ENCODE peak calls at places on chromosomes 4 and X, in nine cellular contexts. I is GM23248, R is lower lobe of right lung, B is DND-41, W is tibial artery, Z is cardiac muscle cell, K is testis, V is neural progenitor cell, E is fibroblast of lung. X is an unnamed sample. For H3K9me3, the result is how much of the 10 kb centered on the place peaks cover.

GRCh38 chrX:41333744-41333993 is 293 bp upstream of the DDX3X start:
- DNase-seq in I (peak), R (no peak), B (peak), W (peak), Z (peak), K (no peak), V (peak), E (peak), X (no peak)

GRCh38 chr4:1296324-1297022 is 6.8 kb downstream of the MAEA start:
- DNase-seq in I (no peak), R (no peak), B (no peak), W (no peak), Z (no peak), K (no peak), V (no peak), E (no peak), X (no peak)

GRCh38 chr4:99234331-99235010 is 15.4 kb upstream of the ADH6 start:
- DNase-seq in I (no peak), R (no peak), B (no peak), W (no peak), Z (no peak), K (no peak), V (no peak), E (no peak), X (no peak)

GRCh38 chr4:85724801-85725548 is 250.0 kb downstream of the ARHGAP24 start:
- DNase-seq in I (peak), R (no peak), B (no peak), W (no peak), Z (no peak), K (no peak), V (no peak), E (peak), X (no peak)

GRCh38 chrX:136021160-136021559 is 35.9 kb downstream of the SLC9A6 start:
- DNase-seq in I (no peak), R (no peak), B (no peak), W (no peak), Z (no peak), K (no peak), V (no peak), E (no peak), X (no peak)

GRCh38 chr4:17366496-17366895 is 145.4 kb downstream of the QDPR start:
- DNase-seq in I (peak), R (no peak), B (no peak), W (no peak), Z (no peak), K (no peak), V (no peak), E (peak), X (no peak)

GRCh38 chr4:86856896-86857295 is 7.7 kb upstream of the SLC10A6 start:
- DNase-seq in I (no peak), R (no peak), B (no peak), W (no peak), Z (no peak), K (no peak), V (no peak), E (no peak), X (no peak)

GRCh38 chrX:130186645-130187044 is 14.9 kb downstream of the RAB33A start:
- DNase-seq in I (no peak), R (no peak), B (no peak), W (no peak), Z (peak), K (no peak), V (no peak), E (no peak), X (no peak)

GRCh38 chr4:62194342-62194741 is 994.2 kb downstream of the ADGRL3 start:
- DNase-seq in I (no peak), R (no peak), B (no peak), W (no peak), Z (no peak), K (no peak), V (no peak), E (no peak), X (no peak)

GRCh38 chrX:39199429-39199828 is 398.2 kb downstream of the MID1IP1 start:
- DNase-seq in I (no peak), R (no peak), B (no peak), W (no peak), Z (no peak), K (no peak), V (no peak), E (no peak), X (no peak)

GRCh38 chrX:133542476-133542875 is 127.2 kb upstream of the GPC4 start:
- DNase-seq in I (peak), R (no peak), B (no peak), W (no peak), Z (no peak), K (no peak), V (no peak), E (peak), X (no peak)

GRCh38 chr4:69322055-69322454 is 41.8 kb downstream of the UGT2B28 start:
- DNase-seq in I (peak), R (no peak), B (no peak), W (no peak), Z (no peak), K (no peak), V (no peak), E (peak), X (no peak)

GRCh38 chrX:154750301-154751120 is at the start of gene GAB3:
- DNase-seq in I (peak), R (peak), B (peak), W (no peak), Z (peak), K (peak), V (peak), E (peak), X (peak)

GRCh38 chr4:5746829-5747745 is 36.1 kb downstream of the EVC start:
- DNase-seq in I (peak), R (no peak), B (no peak), W (no peak), Z (no peak), K (no peak), V (no peak), E (peak), X (no peak)

GRCh38 chr4:6942238-6942800 is 32.7 kb downstream of the TBC1D14 start:
- DNase-seq in I (peak), R (no peak), B (peak), W (no peak), Z (no peak), K (no peak), V (no peak), E (peak), X (peak)

GRCh38 chrX:117532339-117532738 is 584.3 kb downstream of the KLHL13 start:
- DNase-seq in I (no peak), R (no peak), B (no peak), W (no peak), Z (no peak), K (no peak), V (no peak), E (no peak), X (no peak)

GRCh38 chr4:178602833-178603232 is 1160.6 kb upstream of the AGA start:
- DNase-seq in I (no peak), R (no peak), B (no peak), W (no peak), Z (no peak), K (no peak), V (no peak), E (peak), X (no peak)

GRCh38 chrX:13646154-13646549 is 6.8 kb upstream of the TCEANC start:
- DNase-seq in I (peak), R (peak), B (peak), W (peak), Z (peak), K (peak), V (peak), E (peak), X (no peak)

GRCh38 chrX:129779086-129779672 is 570 bp upstream of the SASH3 start:
- DNase-seq in I (no peak), R (no peak), B (no peak), W (no peak), Z (no peak), K (no peak), V (no peak), E (no peak), X (no peak)

GRCh38 chr4:54063224-54063623 is 1.2 kb downstream of the CHIC2 start:
- DNase-seq in I (peak), R (no peak), B (no peak), W (no peak), Z (no peak), K (no peak), V (no peak), E (peak), X (no peak)

GRCh38 chr4:6560416-6561172 is 14.4 kb upstream of the MAN2B2 start:
- DNase-seq in I (peak), R (no peak), B (no peak), W (no peak), Z (no peak), K (no peak), V (no peak), E (peak), X (no peak)

GRCh38 chrX:8939344-8939743 is 94.6 kb downstream of the FAM9B start:
- DNase-seq in I (no peak), R (no peak), B (no peak), W (no peak), Z (no peak), K (no peak), V (no peak), E (no peak), X (no peak)

GRCh38 chr4:113157086-113157857 is 107.8 kb downstream of the ANK2 start:
- DNase-seq in I (no peak), R (no peak), B (no peak), W (no peak), Z (no peak), K (no peak), V (no peak), E (no peak), X (no peak)

GRCh38 chr4:82560853-82561744 is 689 bp downstream of the TMEM150C start:
- DNase-seq in I (peak), R (no peak), B (no peak), W (no peak), Z (no peak), K (no peak), V (no peak), E (no peak), X (no peak)

GRCh38 chr4:121411151-121411744 is 30.4 kb upstream of the QRFPR start:
- DNase-seq in I (no peak), R (no peak), B (no peak), W (no peak), Z (no peak), K (no peak), V (no peak), E (no peak), X (no peak)

GRCh38 chr4:119286377-119287002 is 35.4 kb downstream of the FABP2 start:
- DNase-seq in I (peak), R (no peak), B (no peak), W (no peak), Z (peak), K (peak), V (peak), E (peak), X (peak)

GRCh38 chr4:89242864-89243740 is 64.5 kb downstream of the GPRIN3 start:
- DNase-seq in I (no peak), R (no peak), B (no peak), W (no peak), Z (no peak), K (no peak), V (no peak), E (no peak), X (no peak)

GRCh38 chrX:126552313-126553022 is at the start of gene DCAF12L1:
- DNase-seq in I (no peak), R (no peak), B (no peak), W (no peak), Z (peak), K (peak), V (peak), E (no peak), X (no peak)

GRCh38 chrX:103879339-103879738 is 47.3 kb upstream of the RAB9B start:
- DNase-seq in I (peak), R (no peak), B (no peak), W (no peak), Z (no peak), K (peak), V (no peak), E (peak), X (no peak)

GRCh38 chr4:142110136-142110535 is 473.8 kb downstream of the IL15 start:
- DNase-seq in I (no peak), R (no peak), B (no peak), W (no peak), Z (no peak), K (no peak), V (no peak), E (peak), X (no peak)

GRCh38 chr4:48180234-48180633 is 46.2 kb upstream of the TXK start:
- DNase-seq in I (no peak), R (no peak), B (no peak), W (no peak), Z (no peak), K (no peak), V (no peak), E (peak), X (no peak)

GRCh38 chr4:53786632-53787031 is 195.3 kb upstream of the LNX1 start:
- DNase-seq in I (no peak), R (no peak), B (no peak), W (no peak), Z (no peak), K (no peak), V (no peak), E (peak), X (no peak)

GRCh38 chr4:54090804-54091623 is 8.9 kb upstream of the GSX2 start:
- DNase-seq in I (peak), R (peak), B (no peak), W (no peak), Z (no peak), K (peak), V (peak), E (no peak), X (no peak)

GRCh38 chr4:41873380-41874295 is 61.6 kb upstream of the TMEM33 start:
- DNase-seq in I (no peak), R (no peak), B (no peak), W (no peak), Z (no peak), K (no peak), V (peak), E (no peak), X (no peak)

GRCh38 chr4:76758290-76758882 is 139.6 kb downstream of the SOWAHB start:
- DNase-seq in I (peak), R (no peak), B (no peak), W (peak), Z (peak), K (peak), V (peak), E (peak), X (no peak)

GRCh38 chrX:54171527-54171926 is 11.5 kb downstream of the FAM120C start:
- DNase-seq in I (peak), R (no peak), B (no peak), W (no peak), Z (no peak), K (no peak), V (no peak), E (peak), X (no peak)

GRCh38 chr4:16860506-16860905 is 37.9 kb downstream of the LDB2 start:
- DNase-seq in I (peak), R (no peak), B (no peak), W (no peak), Z (no peak), K (no peak), V (no peak), E (peak), X (no peak)

GRCh38 chr4:147707892-147708672 is 23.8 kb upstream of the ARHGAP10 start:
- DNase-seq in I (peak), R (no peak), B (peak), W (peak), Z (peak), K (peak), V (peak), E (peak), X (no peak)

GRCh38 chr4:11323771-11324170 is 104.9 kb downstream of the HS3ST1 start:
- DNase-seq in I (no peak), R (no peak), B (no peak), W (no peak), Z (no peak), K (no peak), V (no peak), E (no peak), X (no peak)
- H3K9me3 ChIP-seq in I (under half), R (under half), B (under half), W (under half), Z (under half), K (under half), V (under half), E (under half), X (under half)

GRCh38 chrX:20016618-20016945 is 25.7 kb upstream of the BCLAF3 start:
- DNase-seq in I (peak), R (no peak), B (no peak), W (no peak), Z (no peak), K (no peak), V (no peak), E (no peak), X (no peak)
- H3K9me3 ChIP-seq in I (under half), R (under half), B (under half), W (under half), Z (under half), K (under half), V (under half), E (under half), X (under half)

DNA sequence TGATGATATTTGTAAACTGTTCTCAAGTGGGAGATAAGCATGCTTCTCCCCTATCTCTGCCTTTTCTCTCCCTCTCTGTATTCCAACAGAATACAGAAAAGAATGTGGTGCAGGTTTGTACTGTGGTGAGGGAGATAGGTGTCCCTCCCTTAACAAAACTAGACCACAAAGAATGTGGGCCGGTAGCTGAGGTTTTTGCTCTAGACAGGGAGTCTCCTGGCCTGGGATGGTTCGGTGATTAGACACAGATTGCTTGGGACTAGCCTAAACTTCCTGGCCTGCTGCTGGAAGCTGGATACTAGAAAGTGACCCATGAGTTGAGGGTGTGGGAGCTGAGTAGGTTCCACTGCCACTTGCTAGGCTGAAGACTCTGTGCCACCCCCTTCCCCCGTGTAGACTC is 143.0 kb downstream of the CXXC4 start:
- DNase-seq in I (no peak), R (no peak), B (no peak), W (no peak), Z (no peak), K (no peak), V (no peak), E (no peak), X (no peak)
- H3K9me3 ChIP-seq in I (under half), R (under half), B (under half), W (under half), Z (under half), K (under half), V (under half), E (under half), X (under half)

GRCh38 chrX:69670001-69670555 is 54.2 kb downstream of the EDA start:
- DNase-seq in I (no peak), R (no peak), B (no peak), W (no peak), Z (no peak), K (no peak), V (no peak), E (no peak), X (no peak)
- H3K9me3 ChIP-seq in I (under half), R (under half), B (under half), W (under half), Z (under half), K (under half), V (under half), E (under half), X (under half)

GRCh38 chr4:97139796-97140195 is 1003.5 kb downstream of the STPG2 start:
- DNase-seq in I (no peak), R (no peak), B (no peak), W (no peak), Z (no peak), K (no peak), V (no peak), E (no peak), X (no peak)
- H3K9me3 ChIP-seq in I (under half), R (under half), B (under half), W (under half), Z (under half), K (under half), V (under half), E (under half), X (under half)

DNA sequence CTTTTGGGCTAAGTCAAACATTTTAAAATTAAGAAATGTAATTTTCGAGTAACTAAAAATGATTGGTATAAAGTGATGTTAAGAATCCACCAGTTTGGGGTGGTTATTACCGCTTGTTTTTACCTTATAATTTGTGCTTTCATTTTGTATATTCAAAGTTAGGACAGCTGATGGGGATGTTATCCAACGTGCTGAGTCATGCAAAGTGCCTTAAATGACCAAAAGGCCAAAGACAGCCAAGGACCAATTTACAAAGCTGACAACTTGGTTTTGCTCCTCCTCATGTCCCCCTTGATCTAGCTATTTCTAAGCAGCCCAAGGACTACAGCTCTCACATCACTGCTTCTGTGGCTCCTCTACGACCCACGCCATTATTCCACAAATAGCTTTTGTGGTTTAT is 181.4 kb upstream of the PCDH7 start:
- DNase-seq in I (no peak), R (no peak), B (no peak), W (no peak), Z (no peak), K (no peak), V (no peak), E (peak), X (no peak)
- H3K9me3 ChIP-seq in I (under half), R (under half), B (under half), W (under half), Z (under half), K (under half), V (under half), E (under half), X (under half)

GRCh38 chr4:19236473-19236872 is 1015.2 kb upstream of the SLIT2 start:
- DNase-seq in I (no peak), R (no peak), B (no peak), W (no peak), Z (peak), K (no peak), V (no peak), E (no peak), X (no peak)
- H3K9me3 ChIP-seq in I (under half), R (under half), B (under half), W (under half), Z (under half), K (under half), V (under half), E (under half), X (under half)

GRCh38 chr4:188091-188490 is 63.8 kb downstream of the ZNF718 start:
- DNase-seq in I (no peak), R (no peak), B (no peak), W (no peak), Z (no peak), K (no peak), V (no peak), E (no peak), X (no peak)
- H3K9me3 ChIP-seq in I (under half), R (half or more), B (under half), W (under half), Z (under half), K (under half), V (under half), E (under half), X (under half)

GRCh38 chr4:129064717-129065116 is 28.6 kb downstream of the SCLT1 start:
- DNase-seq in I (peak), R (no peak), B (no peak), W (no peak), Z (no peak), K (no peak), V (no peak), E (peak), X (no peak)

GRCh38 chr4:129063640-129064039 is 29.7 kb downstream of the SCLT1 start:
- DNase-seq in I (no peak), R (no peak), B (no peak), W (no peak), Z (no peak), K (no peak), V (no peak), E (no peak), X (no peak)

GRCh38 chr4:129059028-129059427 is 34.3 kb downstream of the SCLT1 start:
- DNase-seq in I (no peak), R (no peak), B (no peak), W (no peak), Z (no peak), K (no peak), V (no peak), E (no peak), X (no peak)

DNA sequence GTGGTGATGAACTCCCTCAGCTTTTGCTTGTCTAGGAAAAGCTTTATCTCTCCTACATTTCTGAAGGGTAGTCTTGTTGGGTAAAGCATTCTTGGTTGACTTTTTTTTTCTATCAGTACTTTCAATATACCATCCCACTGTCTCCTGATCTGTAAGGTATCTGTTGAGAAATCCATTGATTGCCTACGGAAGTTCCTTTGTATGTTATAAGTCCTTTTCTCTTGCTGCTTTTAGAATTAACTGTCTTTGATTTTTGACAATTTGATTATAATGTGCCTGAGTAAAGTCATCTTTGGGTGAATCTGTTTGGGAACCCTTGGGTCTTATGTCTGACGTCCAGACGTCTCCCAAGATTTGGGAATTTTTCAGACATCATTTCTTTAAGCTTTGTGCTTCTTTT is 30.8 kb downstream of the SCLT1 start:
- DNase-seq in I (no peak), R (no peak), B (no peak), W (no peak), Z (no peak), K (no peak), V (no peak), E (no peak), X (no peak)
- H3K9me3 ChIP-seq in I (under half), R (half or more), B (half or more), W (under half), Z (under half), K (under half), V (under half), E (under half), X (under half)